ENCODE peak calls at places on chromosomes 16 and 17, in five cellular contexts. C is GM23248, E is mammary epithelial cell, Y is psoas muscle, F is testis. R is an unnamed sample. For H3K4me1, the result is how much of the 10 kb centered on the place peaks cover.

GRCh38 chr16:81588326-81589081 is 143.9 kb downstream of the CMIP start:
- DNase-seq in E (no peak), F (no peak), C (no peak), Y (no peak), R (no peak)

GRCh38 chr16:20673882-20674683 is 23.4 kb downstream of the ACSM1 start:
- DNase-seq in E (no peak), Y (no peak), C (no peak), F (peak), R (no peak)

GRCh38 chr17:77423589-77424451 is 283.1 kb downstream of the SEC14L1 start:
- DNase-seq in C (peak), Y (peak), F (peak), E (peak), R (peak)

GRCh38 chr17:75096082-75096625 is 8.4 kb downstream of the SLC16A5 start:
- DNase-seq in Y (peak), E (peak), F (no peak), C (peak), R (peak)

GRCh38 chr17:57234252-57235092 is 21.9 kb upstream of the MSI2 start:
- DNase-seq in F (no peak), C (no peak), Y (no peak), E (no peak), R (no peak)

GRCh38 chr17:32915108-32915700 is 12.7 kb upstream of the TMEM98 start:
- DNase-seq in C (no peak), Y (no peak), E (no peak), F (no peak), R (no peak)

GRCh38 chr17:35531170-35531569 is 6.3 kb downstream of the SLFN12L start:
- DNase-seq in Y (no peak), F (no peak), C (no peak), E (no peak), R (no peak)

GRCh38 chr16:72149676-72150464 is 22.1 kb downstream of the PMFBP1 start:
- DNase-seq in E (no peak), C (no peak), Y (no peak), F (no peak), R (no peak)

DNA sequence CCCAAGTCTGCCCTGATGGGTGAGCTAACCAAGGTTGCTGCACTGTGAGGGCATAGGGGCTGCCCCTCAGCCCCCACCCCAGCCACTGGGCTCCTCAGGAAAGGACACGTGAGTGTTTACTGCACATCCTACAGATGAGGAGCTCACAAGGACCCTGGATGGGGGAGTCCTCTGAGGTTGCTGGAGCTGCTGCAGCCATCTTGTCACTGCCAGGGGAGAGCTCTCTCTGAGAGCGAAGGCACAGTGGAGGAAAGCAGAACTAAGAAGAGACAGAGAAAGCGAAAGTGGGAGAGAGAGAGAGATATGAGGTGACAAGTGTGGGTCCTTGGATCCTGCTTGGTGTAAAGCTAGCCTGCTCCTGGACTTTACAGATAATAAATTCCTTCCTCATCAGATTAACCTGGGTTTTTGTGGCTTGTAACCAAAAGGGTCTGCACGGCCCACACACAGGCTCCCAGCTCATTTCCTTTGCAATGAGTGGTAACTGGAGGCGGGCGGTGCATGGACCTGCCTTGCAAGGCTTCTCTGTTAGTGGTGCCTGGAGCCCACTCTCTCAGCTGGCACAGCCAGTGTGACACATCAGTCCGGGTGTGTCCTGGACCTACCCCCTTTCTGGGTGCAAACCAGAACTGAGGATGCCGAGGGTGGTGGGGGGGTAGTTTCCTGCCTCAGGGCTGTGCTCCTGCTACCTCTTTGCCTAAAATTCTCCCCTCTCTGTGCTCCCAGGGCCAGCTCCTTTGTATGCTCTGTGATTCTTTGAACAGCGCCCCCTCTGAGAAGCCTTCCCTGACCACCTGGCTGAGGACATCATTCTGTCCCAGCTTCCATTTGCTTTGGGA is 14.2 kb downstream of the SNX20 start:
- DNase-seq in Y (no peak), F (no peak), E (no peak), C (no peak), R (peak)
- H3K4me3 ChIP-seq in Y (no peak), F (no peak), E (no peak), C (no peak), R (no peak)

GRCh38 chr16:89269805-89270665 is 52.5 kb downstream of the ZNF778 start:
- DNase-seq in E (no peak), Y (no peak), C (no peak), F (no peak), R (no peak)
- H3K27ac ChIP-seq in E (no peak), Y (no peak), C (no peak), F (no peak), R (no peak)

GRCh38 chr17:62868008-62868407 is 59.9 kb upstream of the MARCHF10 start:
- DNase-seq in F (no peak), Y (no peak), C (no peak), E (no peak), R (no peak)

GRCh38 chr17:62875296-62875695 is 67.2 kb upstream of the MARCHF10 start:
- DNase-seq in E (no peak), C (no peak), Y (no peak), F (no peak), R (no peak)

GRCh38 chr17:62869885-62870580 is 61.9 kb upstream of the MARCHF10 start:
- DNase-seq in Y (no peak), C (peak), E (peak), F (peak), R (no peak)

GRCh38 chr17:62870581-62870964 is 62.5 kb upstream of the MARCHF10 start:
- DNase-seq in Y (no peak), F (no peak), C (no peak), E (no peak), R (no peak)

DNA sequence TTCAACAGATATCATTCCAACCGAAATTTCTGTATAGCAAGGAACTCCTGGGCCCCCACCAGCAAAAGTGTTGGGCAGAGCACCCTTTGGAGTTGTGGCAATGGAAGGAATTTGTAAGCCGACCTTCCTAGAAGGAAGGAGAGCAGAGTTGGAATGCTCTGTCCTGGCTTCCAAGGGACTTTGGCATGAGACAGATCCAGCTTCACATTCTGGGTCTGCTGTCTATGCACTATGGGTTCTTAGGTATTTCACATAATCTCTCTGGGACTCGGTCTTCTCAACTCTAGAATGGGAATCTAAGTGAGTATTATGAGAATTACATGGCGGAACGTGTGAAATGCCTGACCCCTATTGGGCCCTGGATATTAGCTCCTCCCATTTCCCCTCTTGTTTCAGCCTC is 63.2 kb upstream of the MARCHF10 start:
- DNase-seq in F (no peak), C (no peak), Y (no peak), E (no peak), R (no peak)
- H3K4me1 ChIP-seq in F (under half), C (under half), Y (under half), E (under half), R (under half)

GRCh38 chr17:71335212-71335611 is 785.6 kb upstream of the SOX9 start:
- DNase-seq in F (no peak), Y (no peak), E (no peak), C (peak), R (no peak)

GRCh38 chr17:71334041-71334781 is 786.6 kb upstream of the SOX9 start:
- DNase-seq in C (peak), F (no peak), E (no peak), Y (no peak), R (no peak)

GRCh38 chr17:71339219-71339618 is 781.6 kb upstream of the SOX9 start:
- DNase-seq in C (no peak), Y (no peak), F (no peak), E (no peak), R (no peak)

GRCh38 chr17:71337903-71338302 is 782.9 kb upstream of the SOX9 start:
- DNase-seq in F (no peak), C (no peak), E (peak), Y (no peak), R (no peak)

GRCh38 chr17:71338396-71338795 is 782.4 kb upstream of the SOX9 start:
- DNase-seq in C (peak), F (no peak), E (peak), Y (no peak), R (no peak)
- H3K4me3 ChIP-seq in C (peak), F (no peak), E (peak), Y (no peak), R (no peak)